ENCODE peak calls at places on chromosomes 3 and 15, in four cellular contexts. Q, M, K and W are unnamed samples.
A peak's percentile ranks its signal among the peaks of the same experiment; 100 is the strongest.

GRCh38 chr3:42900731-42901420 is 5.1 kb upstream of the ZNF662 start:
- DNase-seq in M (no peak), Q (no peak), K (no peak), W (no peak)

GRCh38 chr3:98259707-98260106 is 4.3 kb upstream of the OR5H6 start:
- DNase-seq in Q (no peak), M (no peak), K (peak; percentile 4), W (no peak)

GRCh38 chr3:150639262-150639661 is 36.1 kb downstream of the SELENOT start:
- DNase-seq in Q (no peak), M (no peak), K (no peak), W (no peak)

GRCh38 chr15:44536298-44536961 is 517 bp upstream of the EIF3J start:
- DNase-seq in K (peak; percentile 89), Q (no peak), M (peak; percentile 83), W (peak; percentile 93)

GRCh38 chr3:188993140-188993539 is 178.6 kb upstream of the TPRG1 start:
- DNase-seq in M (no peak), K (no peak), Q (no peak), W (no peak)

GRCh38 chr15:98801234-98801561 is 152.9 kb downstream of the IGF1R start:
- DNase-seq in Q (no peak), K (no peak), M (peak; percentile 88), W (no peak)

GRCh38 chr3:57179580-57180410 is 14.6 kb upstream of the IL17RD start:
- DNase-seq in K (peak; percentile 47), Q (no peak), M (no peak), W (peak; percentile 62)

GRCh38 chr15:78204351-78205309 is 29.7 kb downstream of the ACSBG1 start:
- DNase-seq in K (no peak), M (peak; percentile 48), Q (peak; percentile 25), W (no peak)

GRCh38 chr3:97684490-97684889 is 80.1 kb upstream of the ARL6 start:
- DNase-seq in M (no peak), Q (no peak), K (no peak), W (no peak)

GRCh38 chr3:69386535-69387385 is 872 bp upstream of the FRMD4B start:
- DNase-seq in K (no peak), M (no peak), Q (no peak), W (no peak)

GRCh38 chr3:66409771-66410355 is 91.0 kb downstream of the LRIG1 start:
- DNase-seq in K (no peak), Q (no peak), M (no peak), W (no peak)